ENCODE peak calls at places on chromosomes 6 and 20, in ten cellular contexts. V is stimulated activated CD4-positive, alpha-beta T cell treated with anti-CD3 and anti-CD28 coated beads, Interleukin-1b, Interleukin-23, amount 100 ng/mL, for 24 hours; G is CD4-positive, alpha-beta T cell; E is skeletal muscle cell; K is sigmoid colon; M is Right ventricle myocardium inferior; T is AG10803; J is fibroblast of lung; F is GM10248; D is naive thymus-derived CD4-positive, alpha-beta T cell. L is an unnamed sample.

GRCh38 chr6:7467007-7467897 is 74.2 kb upstream of the DSP start:
- DNase-seq in V (no peak), G (no peak), E (no peak), K (no peak), M (no peak), T (no peak), J (peak; percentile 34), F (no peak), D (no peak), L (no peak)

GRCh38 chr6:129748901-129749748 is 39.1 kb upstream of the ARHGAP18 start:
- DNase-seq in V (no peak), G (no peak), E (peak; percentile 39), K (no peak), M (no peak), T (peak; percentile 50), J (peak; percentile 80), F (no peak), D (no peak), L (no peak)

GRCh38 chr20:1296922-1297321 is 30.8 kb downstream of the SNPH start:
- DNase-seq in V (no peak), G (no peak), E (no peak), K (no peak), M (no peak), T (no peak), J (no peak), F (no peak), D (no peak), L (no peak)

GRCh38 chr20:24789877-24790276 is 159.2 kb upstream of the CST7 start:
- DNase-seq in V (no peak), G (no peak), E (no peak), K (no peak), M (no peak), T (no peak), J (no peak), F (no peak), D (no peak), L (no peak)

GRCh38 chr6:106608080-106608668 is 21.1 kb downstream of the RTN4IP1 start:
- DNase-seq in V (peak; percentile 8), G (no peak), E (no peak), K (no peak), M (no peak), T (peak; percentile 62), J (peak; percentile 51), F (peak; percentile 51), D (no peak), L (no peak)

GRCh38 chr6:74752303-74752702 is 453.6 kb downstream of the COL12A1 start:
- DNase-seq in V (no peak), G (no peak), E (no peak), K (no peak), M (no peak), T (no peak), J (no peak), F (no peak), D (no peak), L (no peak)

GRCh38 chr6:53282741-53283140 is 66.0 kb downstream of the ELOVL5 start:
- DNase-seq in V (no peak), G (no peak), E (no peak), K (no peak), M (no peak), T (peak; percentile 61), J (no peak), F (no peak), D (no peak), L (no peak)

GRCh38 chr6:161238076-161238869 is 35.6 kb downstream of the AGPAT4 start:
- DNase-seq in V (no peak), G (no peak), E (no peak), K (no peak), M (no peak), T (peak; percentile 43), J (peak; percentile 83), F (no peak), D (no peak), L (no peak)

GRCh38 chr20:51339721-51340450 is 202.6 kb downstream of the NFATC2 start:
- DNase-seq in V (no peak), G (no peak), E (no peak), K (no peak), M (no peak), T (peak; percentile 26), J (peak; percentile 72), F (no peak), D (no peak), L (no peak)

GRCh38 chr6:14889172-14889571 is 356.7 kb upstream of the JARID2 start:
- DNase-seq in V (no peak), G (no peak), E (no peak), K (no peak), M (no peak), T (peak; percentile 47), J (peak; percentile 8), F (no peak), D (no peak), L (no peak)

GRCh38 chr20:63641146-63641791 is 12.0 kb downstream of the STMN3 start:
- DNase-seq in V (no peak), G (peak; percentile 68), E (no peak), K (no peak), M (no peak), T (no peak), J (no peak), F (no peak), D (peak; percentile 53), L (no peak)

GRCh38 chr6:105424177-105424783 is 21.4 kb upstream of the PREP start:
- DNase-seq in V (peak; percentile 52), G (peak; percentile 62), E (no peak), K (no peak), M (no peak), T (peak; percentile 57), J (peak; percentile 42), F (peak; percentile 58), D (peak; percentile 16), L (peak; percentile 33)

GRCh38 chr6:116328528-116328903 is 42.2 kb upstream of the DSE start:
- DNase-seq in V (no peak), G (no peak), E (no peak), K (no peak), M (no peak), T (peak; percentile 60), J (peak; percentile 57), F (no peak), D (no peak), L (no peak)

GRCh38 chr20:25199473-25200265 is 4.2 kb downstream of the ENTPD6 start:
- DNase-seq in V (no peak), G (no peak), E (no peak), K (no peak), M (no peak), T (no peak), J (no peak), F (no peak), D (no peak), L (no peak)

GRCh38 chr6:145028144-145028818 is 707.0 kb downstream of the EPM2A start:
- DNase-seq in V (no peak), G (no peak), E (no peak), K (no peak), M (no peak), T (peak; percentile 49), J (no peak), F (peak; percentile 31), D (no peak), L (no peak)

GRCh38 chr20:22385602-22386299 is 198.6 kb downstream of the FOXA2 start:
- DNase-seq in V (no peak), G (no peak), E (no peak), K (no peak), M (no peak), T (no peak), J (no peak), F (no peak), D (no peak), L (no peak)

GRCh38 chr6:116015983-116016382 is 44.7 kb downstream of the FRK start:
- DNase-seq in V (no peak), G (no peak), E (no peak), K (no peak), M (no peak), T (no peak), J (no peak), F (no peak), D (no peak), L (no peak)

GRCh38 chr6:125781307-125781868 is 9.4 kb upstream of the NCOA7 start:
- DNase-seq in V (no peak), G (peak; percentile 53), E (no peak), K (peak; percentile 78), M (no peak), T (peak; percentile 31), J (peak; percentile 38), F (peak; percentile 30), D (no peak), L (no peak)

GRCh38 chr6:158033077-158033750 is 51.6 kb downstream of the SYNJ2 start:
- DNase-seq in V (no peak), G (no peak), E (no peak), K (peak; percentile 44), M (no peak), T (no peak), J (no peak), F (no peak), D (no peak), L (no peak)